ENCODE peak calls at places on chromosomes 11 and 22, in five cellular contexts. E, S, N, U and V are unnamed samples.

GRCh38 chr22:27194096-27194748 is 536.8 kb downstream of the MIAT start:
- DNase-seq in N (no peak), U (no peak), S (no peak), E (no peak), V (no peak)

GRCh38 chr11:129769059-129769458 is 46.6 kb upstream of the TMEM45B start:
- DNase-seq in S (no peak), E (no peak), U (no peak), N (no peak), V (no peak)

GRCh38 chr11:76629133-76629852 is 41.3 kb downstream of the LRRC32 start:
- DNase-seq in N (no peak), S (no peak), E (peak; percentile 73), U (no peak), V (peak; percentile 64)

GRCh38 chr22:28075260-28075981 is 156.4 kb upstream of the PITPNB start:
- DNase-seq in N (no peak), E (peak; percentile 63), S (no peak), U (no peak), V (no peak)

GRCh38 chr11:59555601-59556114 is 44.3 kb downstream of the OR4D9 start:
- DNase-seq in N (no peak), S (no peak), U (no peak), E (no peak), V (peak; percentile 37)

GRCh38 chr22:20494978-20495860 is at the start of gene KLHL22:
- DNase-seq in N (no peak), U (no peak), E (peak; percentile 32), S (peak; percentile 84), V (no peak)

GRCh38 chr11:115616941-115617340 is 112.7 kb upstream of the CADM1 start:
- DNase-seq in E (no peak), N (no peak), U (no peak), S (no peak), V (no peak)

GRCh38 chr11:197741-198235 is 4.9 kb downstream of the SCGB1C1 start:
- DNase-seq in S (peak; percentile 50), N (no peak), E (no peak), U (no peak), V (no peak)

GRCh38 chr11:14980854-14981253 is 8.7 kb upstream of the CALCA start:
- DNase-seq in S (no peak), U (no peak), E (no peak), N (no peak), V (no peak)

GRCh38 chr11:102430158-102430836 is 22.3 kb downstream of the TMEM123 start:
- DNase-seq in U (no peak), S (no peak), E (no peak), N (no peak), V (peak; percentile 72)

GRCh38 chr22:29459773-29460172 is 20.2 kb upstream of the NEFH start:
- DNase-seq in E (no peak), N (peak; percentile 56), S (no peak), U (no peak), V (no peak)

GRCh38 chr11:35785287-35786167 is 123.0 kb downstream of the TRIM44 start:
- DNase-seq in E (no peak), N (no peak), S (no peak), U (no peak), V (peak; percentile 22)

GRCh38 chr11:67174311-67174710 is 55.2 kb downstream of the KDM2A start:
- DNase-seq in U (no peak), E (no peak), N (no peak), S (no peak), V (no peak)

GRCh38 chr11:30564994-30565393 is 21.2 kb downstream of the MPPED2 start:
- DNase-seq in E (no peak), U (no peak), S (no peak), N (no peak), V (no peak)

GRCh38 chr11:6556139-6556949 is 47.1 kb downstream of the RRP8 start:
- DNase-seq in U (no peak), S (no peak), E (no peak), N (no peak), V (no peak)

GRCh38 chr11:126416542-126417090 is 61.1 kb downstream of the ST3GAL4 start:
- DNase-seq in S (peak; percentile 95), E (peak; percentile 86), N (peak; percentile 95), U (peak; percentile 27), V (peak; percentile 66)

GRCh38 chr11:109120341-109120740 is 301.6 kb upstream of the C11orf87 start:
- DNase-seq in E (no peak), U (no peak), N (no peak), S (no peak), V (no peak)

GRCh38 chr11:128765571-128766530 is 72.0 kb downstream of the FLI1 start:
- DNase-seq in S (no peak), N (no peak), E (no peak), U (no peak), V (no peak)

GRCh38 chr22:30036656-30037055 is 43.6 kb upstream of the HORMAD2 start:
- DNase-seq in S (no peak), U (no peak), E (no peak), N (no peak), V (no peak)

GRCh38 chr11:73163638-73164174 is 21.6 kb upstream of the FCHSD2 start:
- DNase-seq in E (no peak), U (no peak), N (no peak), S (no peak), V (no peak)

GRCh38 chr11:75719639-75720239 is 2.1 kb downstream of the MOGAT2 start:
- DNase-seq in N (no peak), U (no peak), S (no peak), E (no peak), V (no peak)

GRCh38 chr11:64490562-64491216 is 100.3 kb upstream of the SLC22A12 start:
- DNase-seq in U (no peak), N (no peak), E (no peak), S (no peak), V (no peak)

GRCh38 chr22:19446603-19447387 is 716 bp downstream of the C22orf39 start:
- DNase-seq in E (no peak), N (peak; percentile 78), S (no peak), U (no peak), V (no peak)

GRCh38 chr22:27223317-27224177 is 566.2 kb downstream of the MIAT start:
- DNase-seq in E (no peak), U (no peak), N (no peak), S (no peak), V (no peak)

GRCh38 chr11:102204174-102204573 is 93.9 kb downstream of the YAP1 start:
- DNase-seq in E (no peak), S (no peak), U (no peak), N (no peak), V (no peak)

GRCh38 chr11:108565653-108566052 is 27.9 kb downstream of the EXPH5 start:
- DNase-seq in U (no peak), E (no peak), N (no peak), S (no peak), V (no peak)

GRCh38 chr11:124633355-124633754 is 10.7 kb downstream of the TBRG1 start:
- DNase-seq in E (no peak), N (no peak), S (no peak), U (no peak), V (no peak)

GRCh38 chr11:62497132-62497915 is 49.3 kb downstream of the AHNAK start:
- DNase-seq in E (peak; percentile 37), S (no peak), N (peak; percentile 74), U (no peak), V (no peak)

GRCh38 chr22:46070215-46070721 is 80.1 kb upstream of the PPARA start:
- DNase-seq in N (peak; percentile 53), S (peak; percentile 93), U (no peak), E (peak; percentile 82), V (peak; percentile 75)

GRCh38 chr11:47018637-47019036 is 82.1 kb downstream of the CSTPP1 start:
- DNase-seq in E (no peak), N (no peak), U (no peak), S (no peak), V (no peak)

GRCh38 chr11:117872420-117872961 is 4.0 kb downstream of the FXYD6 start:
- DNase-seq in U (no peak), S (peak; percentile 27), E (no peak), N (no peak), V (no peak)

GRCh38 chr22:40472036-40472435 is 101.6 kb downstream of the SGSM3 start:
- DNase-seq in S (no peak), E (no peak), U (no peak), N (no peak), V (no peak)

GRCh38 chr11:18144243-18144642 is 11.9 kb downstream of the MRGPRX3 start:
- DNase-seq in U (no peak), S (no peak), N (no peak), E (no peak), V (no peak)

GRCh38 chr11:80782135-80782885 is 1341.5 kb upstream of the TENM4 start:
- DNase-seq in N (peak; percentile 3), E (no peak), S (no peak), U (no peak), V (no peak)

GRCh38 chr11:8382436-8383053 is 118.9 kb upstream of the LMO1 start:
- DNase-seq in E (no peak), S (no peak), N (no peak), U (no peak), V (no peak)

DNA sequence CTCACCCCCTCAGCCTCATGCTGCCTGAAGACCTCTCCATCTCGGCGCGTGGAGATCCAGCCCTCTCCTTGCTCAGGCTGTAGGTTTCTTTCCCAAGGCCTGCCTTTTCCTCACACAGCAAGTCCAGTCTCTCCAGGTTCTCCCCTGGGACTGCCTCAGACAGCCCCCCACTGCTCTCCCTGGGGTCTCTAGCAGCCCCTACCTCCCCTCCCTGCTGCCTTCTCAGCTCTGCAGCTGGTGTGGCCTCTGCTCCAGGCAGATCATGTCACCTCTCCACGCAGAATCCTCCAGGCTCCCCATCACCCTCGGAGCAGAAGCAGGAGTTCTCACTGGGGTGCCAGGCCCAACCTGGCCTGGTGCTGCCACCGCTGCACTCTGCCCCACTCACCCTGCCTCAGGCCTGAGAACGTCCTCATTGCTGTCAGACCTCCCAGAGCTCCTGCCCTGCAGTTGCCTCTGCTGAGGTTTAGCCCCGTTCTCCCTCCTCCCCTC is 15.2 kb downstream of the SMARCB1 start:
- DNase-seq in E (no peak), S (no peak), N (no peak), U (no peak), V (no peak)
- TF ChIP-seq CTCF in E (no peak), S (no peak), N (no peak), U (no peak), V (no peak)

GRCh38 chr11:1236316-1237127 is 13.7 kb downstream of the MUC5B start:
- DNase-seq in E (no peak), N (no peak), U (no peak), S (peak; percentile 71), V (no peak)
- H3K27me3 ChIP-seq in E (peaks cover 6% of the 10 kb centered on the region), N (no peaks in the 10 kb centered on the region), U (no peaks in the 10 kb centered on the region), S (no peaks in the 10 kb centered on the region), V (no peaks in the 10 kb centered on the region)

GRCh38 chr22:22371031-22371541 is 126.5 kb downstream of the VPREB1 start:
- DNase-seq in N (no peak), S (no peak), U (no peak), E (no peak), V (no peak)
- TF ChIP-seq CTCF in N (no peak), S (no peak), U (no peak), E (no peak), V (peak; percentile 27)

GRCh38 chr22:43409800-43410199 is 2.0 kb upstream of the MPPED1 start:
- DNase-seq in S (peak; percentile 40), U (no peak), N (no peak), E (no peak), V (no peak)

GRCh38 chr22:43411040-43411919 is 534 bp upstream of the MPPED1 start:
- DNase-seq in S (peak; percentile 72), U (no peak), E (no peak), N (peak; percentile 44), V (no peak)

GRCh38 chr22:43412808-43413785 is 1.3 kb downstream of the MPPED1 start:
- DNase-seq in U (no peak), E (no peak), N (peak; percentile 48), S (peak; percentile 44), V (no peak)

GRCh38 chr22:43413826-43414225 is 2.0 kb downstream of the MPPED1 start:
- DNase-seq in N (no peak), E (no peak), S (peak; percentile 2), U (no peak), V (no peak)

GRCh38 chr22:43411981-43412807 is at the start of gene MPPED1:
- DNase-seq in E (no peak), S (peak; percentile 32), N (peak; percentile 65), U (no peak), V (no peak)
- H3K27me3 ChIP-seq in E (peaks cover 83% of the 10 kb centered on the region), S (peaks cover 9% of the 10 kb centered on the region), N (peaks cover 67% of the 10 kb centered on the region), U (peaks cover 30% of the 10 kb centered on the region), V (no peaks in the 10 kb centered on the region)